ENCODE peak calls at places on chromosomes 11 and 22, in eight cellular contexts. Y is neuronal stem cell, G is substantia nigra, A is endodermal cell, S is right lobe of liver, V is endothelial cell of umbilical vein, C is body of pancreas, Z is psoas muscle. I is an unnamed sample.

GRCh38 chr22:38175206-38176118 is 6.2 kb downstream of the PLA2G6 start:
- DNase-seq in A (no peak), Y (no peak), V (no peak), S (no peak), C (no peak), Z (no peak), G (no peak), I (no peak)

GRCh38 chr11:120121914-120122473 is 15.9 kb downstream of the TRIM29 start:
- DNase-seq in Z (no peak), S (no peak), Y (no peak), G (no peak), V (no peak), A (no peak), C (peak; percentile 52), I (peak; percentile 90)

GRCh38 chr11:17013548-17014320 is 480 bp downstream of the PLEKHA7 start:
- DNase-seq in Y (peak; percentile 3), Z (peak; percentile 23), G (peak; percentile 16), S (peak; percentile 58), C (peak; percentile 55), A (peak; percentile 81), V (no peak), I (no peak)

GRCh38 chr11:27205269-27205668 is 157.7 kb downstream of the CCDC34 start:
- DNase-seq in C (no peak), Z (no peak), S (no peak), V (no peak), G (no peak), A (no peak), Y (no peak), I (no peak)

GRCh38 chr11:129373489-129373953 is 2.1 kb upstream of the BARX2 start:
- DNase-seq in V (no peak), S (no peak), A (no peak), Y (no peak), C (no peak), Z (no peak), G (no peak), I (no peak)

GRCh38 chr11:118615282-118615979 is 8.0 kb downstream of the PHLDB1 start:
- DNase-seq in A (peak; percentile 96), Y (peak; percentile 83), C (peak; percentile 63), G (no peak), V (no peak), Z (no peak), S (no peak), I (no peak)

GRCh38 chr22:24843048-24843447 is 37.0 kb downstream of the SGSM1 start:
- DNase-seq in V (no peak), Z (no peak), A (peak; percentile 70), G (no peak), C (no peak), S (no peak), Y (no peak), I (no peak)

GRCh38 chr22:23904855-23905254 is 10.7 kb downstream of the MIF start:
- DNase-seq in Y (no peak), A (no peak), V (no peak), G (peak; percentile 56), Z (no peak), C (no peak), S (no peak), I (no peak)

GRCh38 chr11:34318111-34319037 is 39.4 kb downstream of the ABTB2 start:
- DNase-seq in V (no peak), A (no peak), S (no peak), Z (no peak), Y (no peak), C (peak; percentile 20), G (no peak), I (no peak)

GRCh38 chr11:107736546-107736945 is 24.7 kb upstream of the SLN start:
- DNase-seq in V (no peak), G (no peak), Z (no peak), Y (no peak), S (no peak), A (no peak), C (no peak), I (no peak)

GRCh38 chr11:2434506-2435255 is 9.6 kb downstream of the TRPM5 start:
- DNase-seq in S (peak; percentile 5), Z (no peak), A (no peak), C (no peak), V (no peak), G (no peak), Y (no peak), I (no peak)

GRCh38 chr11:128424271-128424709 is 163.1 kb downstream of the ETS1 start:
- DNase-seq in Y (no peak), A (peak; percentile 57), S (no peak), Z (peak; percentile 67), G (no peak), V (no peak), C (peak; percentile 23), I (no peak)

GRCh38 chr11:17601206-17602075 is 54.4 kb downstream of the OTOG start:
- DNase-seq in Y (no peak), G (no peak), S (no peak), C (no peak), Z (no peak), V (no peak), A (peak; percentile 71), I (no peak)

GRCh38 chr11:61587541-61587941 is 6.7 kb upstream of the SYT7 start:
- DNase-seq in G (peak; percentile 76), V (no peak), S (no peak), Z (peak; percentile 67), C (peak; percentile 60), A (peak; percentile 86), Y (peak; percentile 43), I (no peak)
- H3K27ac ChIP-seq in G (no peak overlapping the region), V (no peak overlapping the region), S (no peak overlapping the region), Z (peak overlapping the region; percentile 33), C (peak overlapping the region; percentile 54), A (no peak overlapping the region), Y (no peak overlapping the region), I (no peak overlapping the region)

GRCh38 chr11:100692290-100692689 is 5.2 kb downstream of the ARHGAP42 start:
- DNase-seq in Z (no peak), V (no peak), C (no peak), G (no peak), Y (no peak), A (no peak), S (no peak), I (no peak)
- H3K27ac ChIP-seq in Z (no peak overlapping the region), V (no peak overlapping the region), C (no peak overlapping the region), G (no peak overlapping the region), Y (no peak overlapping the region), A (no peak overlapping the region), S (no peak overlapping the region), I (no peak overlapping the region)

GRCh38 chr11:74519719-74520118 is 26.2 kb upstream of the LIPT2 start:
- DNase-seq in A (no peak), C (no peak), Z (no peak), S (no peak), Y (no peak), V (no peak), G (no peak), I (no peak)

GRCh38 chr11:74521666-74522252 is 28.2 kb upstream of the LIPT2 start:
- DNase-seq in C (no peak), S (no peak), G (no peak), V (no peak), Z (no peak), A (no peak), Y (no peak), I (no peak)

GRCh38 chr11:74522776-74523175 is 29.3 kb upstream of the LIPT2 start:
- DNase-seq in A (no peak), Z (no peak), S (no peak), C (no peak), Y (no peak), G (no peak), V (no peak), I (no peak)

GRCh38 chr11:74520316-74520715 is 26.8 kb upstream of the LIPT2 start:
- DNase-seq in S (no peak), C (no peak), G (no peak), Y (no peak), Z (no peak), A (no peak), V (no peak), I (no peak)

DNA sequence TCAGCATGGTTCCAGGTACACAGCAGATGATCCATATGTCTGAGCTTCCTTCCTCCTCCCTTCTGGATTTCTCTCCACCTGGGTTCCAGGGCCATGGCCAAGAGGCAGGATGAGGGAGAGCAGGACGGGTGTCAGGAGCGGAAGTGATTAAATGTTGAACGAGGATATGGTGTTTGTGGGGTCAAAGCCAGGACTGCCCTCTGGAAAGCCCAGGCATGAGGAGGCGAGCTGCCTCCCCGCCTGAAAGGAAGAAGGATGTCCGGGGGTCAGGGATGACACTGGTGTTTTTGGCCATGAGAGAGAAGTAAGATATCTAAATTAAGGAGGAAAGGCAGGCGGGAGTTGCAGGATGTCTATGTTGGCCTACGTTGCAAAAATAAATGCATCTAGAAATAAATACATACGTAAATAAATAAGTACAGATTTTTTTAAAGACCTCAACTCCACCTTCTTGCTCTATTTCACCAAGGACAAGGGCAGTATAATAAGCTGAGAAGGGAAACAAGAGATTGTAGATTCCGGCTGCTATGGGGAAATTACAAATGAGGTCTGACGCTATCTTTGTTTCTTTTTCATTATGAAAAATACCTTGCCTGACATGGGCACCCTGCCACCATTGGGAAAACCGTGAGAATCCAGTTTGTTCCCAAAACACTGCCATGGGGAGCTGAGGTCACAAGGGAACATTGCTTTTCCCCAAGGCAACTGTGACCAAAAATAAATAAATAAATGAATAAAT is 27.6 kb upstream of the LIPT2 start:
- DNase-seq in V (peak; percentile 43), A (no peak), C (peak; percentile 21), Z (no peak), Y (no peak), S (no peak), G (no peak), I (no peak)
- H3K27ac ChIP-seq in V (no peak overlapping the region), A (no peak overlapping the region), C (no peak overlapping the region), Z (no peak overlapping the region), Y (no peak overlapping the region), S (no peak overlapping the region), G (no peak overlapping the region), I (no peak overlapping the region)

GRCh38 chr11:95066721-95067041 is at the start of gene SRSF8:
- DNase-seq in A (no peak), Z (no peak), S (no peak), C (no peak), V (no peak), Y (no peak), G (no peak), I (peak; percentile 70)

GRCh38 chr11:95067042-95067827 is 516 bp downstream of the SRSF8 start:
- DNase-seq in S (peak; percentile 86), V (peak; percentile 79), Z (peak; percentile 90), A (peak; percentile 90), Y (peak; percentile 65), G (peak; percentile 88), C (peak; percentile 84), I (peak; percentile 71)

GRCh38 chr11:95067828-95068244 is 1.1 kb downstream of the SRSF8 start:
- DNase-seq in S (no peak), G (no peak), C (no peak), V (no peak), A (no peak), Z (no peak), Y (no peak), I (no peak)

GRCh38 chr11:95065336-95065735 is 1.4 kb upstream of the SRSF8 start:
- DNase-seq in G (no peak), V (no peak), C (no peak), Y (no peak), S (no peak), Z (no peak), A (no peak), I (peak; percentile 65)

GRCh38 chr11:95068549-95068948 is 1.8 kb downstream of the SRSF8 start:
- DNase-seq in G (peak; percentile 65), C (peak; percentile 85), Z (peak; percentile 64), V (peak; percentile 93), S (peak; percentile 74), Y (peak; percentile 38), A (peak; percentile 65), I (peak; percentile 89)
- H3K27ac ChIP-seq in G (peak overlapping the region; percentile 93), C (peak overlapping the region; percentile 95), Z (peak overlapping the region; percentile 93), V (peak overlapping the region; percentile 62), S (peak overlapping the region; percentile 95), Y (no peak overlapping the region), A (no peak overlapping the region), I (peak overlapping the region; percentile 76)

I was measured in foreskin keratinocyte.